ENCODE peak calls at places on chromosomes 4 and X, in ten cellular contexts. L is MG63; H is effector memory CD4-positive, alpha-beta T cell; F is PC-3; V is uterus; Q is GM23248; Y is cardiac muscle cell; N is endodermal cell; W is MM.1S; K is WERI-Rb-1. T is an unnamed sample. For H3K27me3, the result is how much of the 10 kb centered on the place peaks cover.

GRCh38 chr4:128153795-128154194 is 92.7 kb downstream of the LARP1B start:
- DNase-seq in L (no peak), H (no peak), F (peak), V (no peak), Q (no peak), Y (peak), N (no peak), W (no peak), K (no peak), T (no peak)

GRCh38 chr4:19047481-19047880 is 1025.9 kb upstream of the LCORL start:
- DNase-seq in L (no peak), H (no peak), F (peak), V (no peak), Q (no peak), Y (no peak), N (no peak), W (no peak), K (no peak), T (no peak)

GRCh38 chrX:105698386-105698785 is 124.0 kb upstream of the NRK start:
- DNase-seq in L (peak), H (no peak), F (peak), V (no peak), Q (no peak), Y (no peak), N (no peak), W (no peak), K (no peak), T (no peak)

GRCh38 chr4:168421671-168422070 is 58.6 kb downstream of the DDX60L start:
- DNase-seq in L (no peak), H (no peak), F (peak), V (no peak), Q (peak), Y (peak), N (no peak), W (no peak), K (no peak), T (no peak)

GRCh38 chrX:15985937-15986336 is 131.3 kb upstream of the AP1S2 start:
- DNase-seq in L (no peak), H (no peak), F (peak), V (no peak), Q (no peak), Y (no peak), N (no peak), W (no peak), K (no peak), T (no peak)

GRCh38 chr4:182738283-182739047 is 178.7 kb downstream of the DCTD start:
- DNase-seq in L (peak), H (no peak), F (peak), V (no peak), Q (peak), Y (no peak), N (no peak), W (no peak), K (no peak), T (no peak)

GRCh38 chr4:108941914-108942379 is 179.1 kb upstream of the ETNPPL start:
- DNase-seq in L (no peak), H (no peak), F (no peak), V (no peak), Q (no peak), Y (no peak), N (no peak), W (no peak), K (no peak), T (no peak)

GRCh38 chrX:1400049-1400448 is 8.1 kb upstream of the SLC25A6 start:
- DNase-seq in L (no peak), H (no peak), F (no peak), V (no peak), Q (no peak), Y (no peak), N (no peak), W (no peak), K (no peak), T (no peak)

GRCh38 chr4:122293374-122294365 is 85.1 kb upstream of the ADAD1 start:
- DNase-seq in L (no peak), H (no peak), F (no peak), V (no peak), Q (no peak), Y (no peak), N (peak), W (no peak), K (peak), T (no peak)

DNA sequence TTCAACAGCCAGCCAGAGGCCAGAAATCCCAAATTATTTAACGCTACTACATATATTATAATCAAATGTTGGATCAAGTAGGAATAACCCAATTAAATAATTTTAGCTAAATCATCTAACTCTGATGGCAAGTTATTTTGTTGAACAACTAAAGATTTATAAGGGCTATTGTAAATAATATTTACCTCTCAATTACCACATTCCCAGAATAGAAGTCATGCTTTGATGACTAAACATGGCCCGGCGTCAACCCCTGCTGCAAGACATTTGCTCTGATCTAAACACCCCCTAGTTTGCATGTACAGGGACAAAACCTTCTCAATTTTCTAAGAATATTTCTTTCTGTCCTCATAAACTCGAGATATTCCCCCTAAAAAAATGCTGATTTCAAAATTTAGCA is 14.2 kb downstream of the VEGFC start:
- DNase-seq in L (peak), H (no peak), F (peak), V (no peak), Q (peak), Y (peak), N (no peak), W (no peak), K (no peak), T (no peak)
- H3K4me3 ChIP-seq in L (no peak), H (no peak), F (peak), V (no peak), Q (peak), Y (no peak), N (no peak), W (no peak), K (no peak), T (no peak)

GRCh38 chr4:37423310-37423709 is 178.8 kb downstream of the NWD2 start:
- DNase-seq in L (no peak), H (no peak), F (no peak), V (no peak), Q (no peak), Y (no peak), N (no peak), W (no peak), K (no peak), T (no peak)
- H3K27me3 ChIP-seq in L (under half), H (under half), F (under half), V (under half), Q (under half), Y (under half), N (under half), W (under half), K (half or more), T (under half)

GRCh38 chr4:170667814-170668213 is 578.1 kb upstream of the AADAT start:
- DNase-seq in L (no peak), H (no peak), F (no peak), V (no peak), Q (no peak), Y (no peak), N (no peak), W (no peak), K (no peak), T (no peak)

GRCh38 chr4:170672571-170672970 is 582.8 kb upstream of the AADAT start:
- DNase-seq in L (no peak), H (no peak), F (peak), V (no peak), Q (peak), Y (no peak), N (no peak), W (no peak), K (no peak), T (no peak)

GRCh38 chr4:170674176-170674575 is 584.4 kb upstream of the AADAT start:
- DNase-seq in L (no peak), H (no peak), F (peak), V (no peak), Q (peak), Y (no peak), N (no peak), W (no peak), K (no peak), T (no peak)

GRCh38 chr4:170666909-170667308 is 577.2 kb upstream of the AADAT start:
- DNase-seq in L (no peak), H (no peak), F (no peak), V (no peak), Q (no peak), Y (no peak), N (no peak), W (no peak), K (no peak), T (no peak)

GRCh38 chr4:170671171-170671570 is 581.4 kb upstream of the AADAT start:
- DNase-seq in L (no peak), H (no peak), F (no peak), V (no peak), Q (no peak), Y (no peak), N (no peak), W (peak), K (no peak), T (no peak)
- H3K4me3 ChIP-seq in L (no peak), H (no peak), F (no peak), V (no peak), Q (no peak), Y (no peak), N (no peak), W (no peak), K (no peak), T (no peak)

DNA sequence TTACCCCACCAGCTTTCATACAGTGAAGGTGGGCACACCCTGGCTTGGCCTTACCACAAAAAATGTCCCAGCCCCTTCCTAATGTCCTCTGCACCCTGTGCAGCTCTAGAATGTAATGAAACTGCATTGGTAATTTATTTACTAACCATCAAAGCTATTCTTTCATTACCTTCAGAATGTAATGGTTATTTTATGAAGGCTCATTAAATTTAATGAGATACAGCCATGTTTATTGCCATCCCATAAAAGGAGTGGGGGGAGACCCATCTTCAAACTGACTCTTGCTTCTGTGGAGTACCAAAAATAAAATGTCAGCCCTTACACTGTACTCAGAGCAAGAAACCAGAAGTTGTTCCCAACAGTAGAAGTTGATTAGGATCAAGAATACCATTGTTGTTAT is 25.0 kb downstream of the NKX6-1 start:
- DNase-seq in L (no peak), H (no peak), F (no peak), V (no peak), Q (no peak), Y (no peak), N (no peak), W (no peak), K (no peak), T (no peak)
- H3K27me3 ChIP-seq in L (under half), H (under half), F (under half), V (under half), Q (under half), Y (under half), N (under half), W (under half), K (under half), T (under half)

GRCh38 chrX:148588649-148589310 is 88.4 kb downstream of the AFF2 start:
- DNase-seq in L (no peak), H (no peak), F (no peak), V (no peak), Q (peak), Y (no peak), N (peak), W (no peak), K (no peak), T (no peak)
- H3K4me3 ChIP-seq in L (no peak), H (no peak), F (no peak), V (no peak), Q (no peak), Y (no peak), N (no peak), W (no peak), K (no peak), T (no peak)

GRCh38 chr4:46992338-46992737 is 1.0 kb downstream of the GABRA4 start:
- DNase-seq in L (no peak), H (no peak), F (no peak), V (no peak), Q (no peak), Y (no peak), N (no peak), W (no peak), K (no peak), T (no peak)
- H3K27me3 ChIP-seq in L (under half), H (under half), F (under half), V (under half), Q (under half), Y (half or more), N (half or more), W (under half), K (under half), T (half or more)

GRCh38 chr4:183986645-183987528 is 81.8 kb downstream of the STOX2 start:
- DNase-seq in L (no peak), H (no peak), F (no peak), V (no peak), Q (peak), Y (no peak), N (peak), W (no peak), K (no peak), T (no peak)
- H3K4me3 ChIP-seq in L (peak), H (no peak), F (peak), V (peak), Q (peak), Y (no peak), N (peak), W (no peak), K (no peak), T (peak)

GRCh38 chrX:17769701-17770269 is 32.5 kb downstream of the SCML1 start:
- DNase-seq in L (no peak), H (no peak), F (no peak), V (no peak), Q (no peak), Y (no peak), N (no peak), W (no peak), K (no peak), T (no peak)
- H3K27me3 ChIP-seq in L (under half), H (under half), F (under half), V (under half), Q (under half), Y (under half), N (under half), W (under half), K (half or more), T (under half)